ENCODE peak calls at places on chromosome 2, in seven cellular contexts. One of them, this sample, is unnamed.
A peak's percentile ranks its signal among the peaks of the same experiment; 100 is the strongest.

GRCh38 chr2:64831134-64831976 is 157.8 kb upstream of the SLC1A4 start:
- DNase-seq in NCI-H510A: no peak
- DNase-seq in activated CD4-positive, CD25-positive, alpha-beta regulatory T cell: peak; percentile 66
- DNase-seq in ovary: peak; percentile 54
- DNase-seq in activated CD4-positive, alpha-beta T cell treated with anti-CD3 and anti-CD28 coated beads, Interleukin-2, amount 50 U/mL, for 48 hours: peak; percentile 95
- DNase-seq in mucosa of descending colon: peak; percentile 89
- DNase-seq in coronary artery: peak; percentile 92
- DNase-seq in this sample: peak; percentile 27

GRCh38 chr2:74764429-74765272 is 69.3 kb upstream of the HK2 start:
- DNase-seq in NCI-H510A: no peak
- DNase-seq in activated CD4-positive, CD25-positive, alpha-beta regulatory T cell: no peak
- DNase-seq in ovary: no peak
- DNase-seq in activated CD4-positive, alpha-beta T cell treated with anti-CD3 and anti-CD28 coated beads, Interleukin-2, amount 50 U/mL, for 48 hours: no peak
- DNase-seq in mucosa of descending colon: no peak
- DNase-seq in coronary artery: no peak
- DNase-seq in this sample: no peak

GRCh38 chr2:118321436-118322100 is 233.3 kb downstream of the INSIG2 start:
- DNase-seq in NCI-H510A: no peak
- DNase-seq in activated CD4-positive, CD25-positive, alpha-beta regulatory T cell: no peak
- DNase-seq in ovary: no peak
- DNase-seq in activated CD4-positive, alpha-beta T cell treated with anti-CD3 and anti-CD28 coated beads, Interleukin-2, amount 50 U/mL, for 48 hours: no peak
- DNase-seq in mucosa of descending colon: peak; percentile 17
- DNase-seq in coronary artery: no peak
- DNase-seq in this sample: no peak

GRCh38 chr2:177872286-177872685 is 200.3 kb downstream of the PDE11A start:
- DNase-seq in NCI-H510A: no peak
- DNase-seq in activated CD4-positive, CD25-positive, alpha-beta regulatory T cell: no peak
- DNase-seq in ovary: no peak
- DNase-seq in activated CD4-positive, alpha-beta T cell treated with anti-CD3 and anti-CD28 coated beads, Interleukin-2, amount 50 U/mL, for 48 hours: no peak
- DNase-seq in mucosa of descending colon: no peak
- DNase-seq in coronary artery: no peak
- DNase-seq in this sample: no peak

GRCh38 chr2:40287201-40287600 is 164.7 kb downstream of the SLC8A1 start:
- DNase-seq in NCI-H510A: no peak
- DNase-seq in activated CD4-positive, CD25-positive, alpha-beta regulatory T cell: no peak
- DNase-seq in ovary: no peak
- DNase-seq in activated CD4-positive, alpha-beta T cell treated with anti-CD3 and anti-CD28 coated beads, Interleukin-2, amount 50 U/mL, for 48 hours: no peak
- DNase-seq in mucosa of descending colon: no peak
- DNase-seq in coronary artery: no peak
- DNase-seq in this sample: no peak

GRCh38 chr2:140362361-140362760 is 1582.2 kb upstream of the NXPH2 start:
- DNase-seq in NCI-H510A: no peak
- DNase-seq in activated CD4-positive, CD25-positive, alpha-beta regulatory T cell: no peak
- DNase-seq in ovary: no peak
- DNase-seq in activated CD4-positive, alpha-beta T cell treated with anti-CD3 and anti-CD28 coated beads, Interleukin-2, amount 50 U/mL, for 48 hours: no peak
- DNase-seq in mucosa of descending colon: no peak
- DNase-seq in coronary artery: no peak
- DNase-seq in this sample: no peak

GRCh38 chr2:82340578-82341053 is 2036.1 kb upstream of the LRRTM1 start:
- DNase-seq in NCI-H510A: no peak
- DNase-seq in activated CD4-positive, CD25-positive, alpha-beta regulatory T cell: no peak
- DNase-seq in ovary: no peak
- DNase-seq in activated CD4-positive, alpha-beta T cell treated with anti-CD3 and anti-CD28 coated beads, Interleukin-2, amount 50 U/mL, for 48 hours: no peak
- DNase-seq in mucosa of descending colon: no peak
- DNase-seq in coronary artery: no peak
- DNase-seq in this sample: no peak

GRCh38 chr2:234289789-234290188 is 207.1 kb downstream of the ARL4C start:
- DNase-seq in NCI-H510A: no peak
- DNase-seq in activated CD4-positive, CD25-positive, alpha-beta regulatory T cell: no peak
- DNase-seq in ovary: no peak
- DNase-seq in activated CD4-positive, alpha-beta T cell treated with anti-CD3 and anti-CD28 coated beads, Interleukin-2, amount 50 U/mL, for 48 hours: peak; percentile 60
- DNase-seq in mucosa of descending colon: no peak
- DNase-seq in coronary artery: no peak
- DNase-seq in this sample: no peak

GRCh38 chr2:72136349-72136748 is 11.3 kb downstream of the CYP26B1 start:
- DNase-seq in NCI-H510A: no peak
- DNase-seq in activated CD4-positive, CD25-positive, alpha-beta regulatory T cell: no peak
- DNase-seq in ovary: peak; percentile 12
- DNase-seq in activated CD4-positive, alpha-beta T cell treated with anti-CD3 and anti-CD28 coated beads, Interleukin-2, amount 50 U/mL, for 48 hours: no peak
- DNase-seq in mucosa of descending colon: no peak
- DNase-seq in coronary artery: no peak
- DNase-seq in this sample: no peak

GRCh38 chr2:112692914-112693313 is 27.9 kb upstream of the NT5DC4 start:
- DNase-seq in NCI-H510A: no peak
- DNase-seq in activated CD4-positive, CD25-positive, alpha-beta regulatory T cell: no peak
- DNase-seq in ovary: no peak
- DNase-seq in activated CD4-positive, alpha-beta T cell treated with anti-CD3 and anti-CD28 coated beads, Interleukin-2, amount 50 U/mL, for 48 hours: peak; percentile 70
- DNase-seq in mucosa of descending colon: no peak
- DNase-seq in coronary artery: no peak
- DNase-seq in this sample: no peak

GRCh38 chr2:113807634-113808196 is 51.3 kb upstream of the SLC35F5 start:
- DNase-seq in NCI-H510A: no peak
- DNase-seq in activated CD4-positive, CD25-positive, alpha-beta regulatory T cell: no peak
- DNase-seq in ovary: no peak
- DNase-seq in activated CD4-positive, alpha-beta T cell treated with anti-CD3 and anti-CD28 coated beads, Interleukin-2, amount 50 U/mL, for 48 hours: no peak
- DNase-seq in mucosa of descending colon: no peak
- DNase-seq in coronary artery: no peak
- DNase-seq in this sample: no peak

GRCh38 chr2:126863336-126864015 is 35.2 kb upstream of the TEX51 start:
- DNase-seq in NCI-H510A: no peak
- DNase-seq in activated CD4-positive, CD25-positive, alpha-beta regulatory T cell: no peak
- DNase-seq in ovary: no peak
- DNase-seq in activated CD4-positive, alpha-beta T cell treated with anti-CD3 and anti-CD28 coated beads, Interleukin-2, amount 50 U/mL, for 48 hours: no peak
- DNase-seq in mucosa of descending colon: no peak
- DNase-seq in coronary artery: peak; percentile 24
- DNase-seq in this sample: no peak

GRCh38 chr2:15943914-15944313 is 3.6 kb downstream of the MYCN start:
- DNase-seq in NCI-H510A: no peak
- DNase-seq in activated CD4-positive, CD25-positive, alpha-beta regulatory T cell: no peak
- DNase-seq in ovary: no peak
- DNase-seq in activated CD4-positive, alpha-beta T cell treated with anti-CD3 and anti-CD28 coated beads, Interleukin-2, amount 50 U/mL, for 48 hours: no peak
- DNase-seq in mucosa of descending colon: peak; percentile 64
- DNase-seq in coronary artery: no peak
- DNase-seq in this sample: no peak

GRCh38 chr2:135694711-135695110 is 46.9 kb upstream of the UBXN4 start:
- DNase-seq in NCI-H510A: no peak
- DNase-seq in activated CD4-positive, CD25-positive, alpha-beta regulatory T cell: no peak
- DNase-seq in ovary: no peak
- DNase-seq in activated CD4-positive, alpha-beta T cell treated with anti-CD3 and anti-CD28 coated beads, Interleukin-2, amount 50 U/mL, for 48 hours: no peak
- DNase-seq in mucosa of descending colon: no peak
- DNase-seq in coronary artery: no peak
- DNase-seq in this sample: no peak

GRCh38 chr2:86764661-86765307 is 25.9 kb downstream of the CD8A start:
- DNase-seq in NCI-H510A: no peak
- DNase-seq in activated CD4-positive, CD25-positive, alpha-beta regulatory T cell: no peak
- DNase-seq in ovary: no peak
- DNase-seq in activated CD4-positive, alpha-beta T cell treated with anti-CD3 and anti-CD28 coated beads, Interleukin-2, amount 50 U/mL, for 48 hours: no peak
- DNase-seq in mucosa of descending colon: peak; percentile 47
- DNase-seq in coronary artery: no peak
- DNase-seq in this sample: no peak

GRCh38 chr2:96240341-96241038 is 25.3 kb downstream of the TMEM127 start:
- DNase-seq in NCI-H510A: peak; percentile 62
- DNase-seq in activated CD4-positive, CD25-positive, alpha-beta regulatory T cell: no peak
- DNase-seq in ovary: no peak
- DNase-seq in activated CD4-positive, alpha-beta T cell treated with anti-CD3 and anti-CD28 coated beads, Interleukin-2, amount 50 U/mL, for 48 hours: no peak
- DNase-seq in mucosa of descending colon: no peak
- DNase-seq in coronary artery: no peak
- DNase-seq in this sample: no peak

GRCh38 chr2:46042207-46042637 is 255.0 kb upstream of the EPAS1 start:
- DNase-seq in NCI-H510A: no peak
- DNase-seq in activated CD4-positive, CD25-positive, alpha-beta regulatory T cell: no peak
- DNase-seq in ovary: no peak
- DNase-seq in activated CD4-positive, alpha-beta T cell treated with anti-CD3 and anti-CD28 coated beads, Interleukin-2, amount 50 U/mL, for 48 hours: no peak
- DNase-seq in mucosa of descending colon: no peak
- DNase-seq in coronary artery: no peak
- DNase-seq in this sample: no peak

GRCh38 chr2:1234731-1235308 is 178.4 kb upstream of the TPO start:
- DNase-seq in NCI-H510A: no peak
- DNase-seq in activated CD4-positive, CD25-positive, alpha-beta regulatory T cell: no peak
- DNase-seq in ovary: no peak
- DNase-seq in activated CD4-positive, alpha-beta T cell treated with anti-CD3 and anti-CD28 coated beads, Interleukin-2, amount 50 U/mL, for 48 hours: no peak
- DNase-seq in mucosa of descending colon: no peak
- DNase-seq in coronary artery: no peak
- DNase-seq in this sample: no peak

GRCh38 chr2:110961024-110961423 is 159.7 kb upstream of the BCL2L11 start:
- DNase-seq in NCI-H510A: no peak
- DNase-seq in activated CD4-positive, CD25-positive, alpha-beta regulatory T cell: no peak
- DNase-seq in ovary: no peak
- DNase-seq in activated CD4-positive, alpha-beta T cell treated with anti-CD3 and anti-CD28 coated beads, Interleukin-2, amount 50 U/mL, for 48 hours: no peak
- DNase-seq in mucosa of descending colon: no peak
- DNase-seq in coronary artery: no peak
- DNase-seq in this sample: no peak

GRCh38 chr2:36322108-36322507 is 33.5 kb upstream of the CRIM1 start:
- DNase-seq in NCI-H510A: no peak
- DNase-seq in activated CD4-positive, CD25-positive, alpha-beta regulatory T cell: no peak
- DNase-seq in ovary: no peak
- DNase-seq in activated CD4-positive, alpha-beta T cell treated with anti-CD3 and anti-CD28 coated beads, Interleukin-2, amount 50 U/mL, for 48 hours: no peak
- DNase-seq in mucosa of descending colon: peak; percentile 21
- DNase-seq in coronary artery: no peak
- DNase-seq in this sample: no peak

GRCh38 chr2:36667931-36668330 is 28.6 kb upstream of the VIT start:
- DNase-seq in NCI-H510A: no peak
- DNase-seq in activated CD4-positive, CD25-positive, alpha-beta regulatory T cell: no peak
- DNase-seq in ovary: no peak
- DNase-seq in activated CD4-positive, alpha-beta T cell treated with anti-CD3 and anti-CD28 coated beads, Interleukin-2, amount 50 U/mL, for 48 hours: no peak
- DNase-seq in mucosa of descending colon: no peak
- DNase-seq in coronary artery: no peak
- DNase-seq in this sample: no peak

GRCh38 chr2:31828891-31829290 is 181.9 kb downstream of the MEMO1 start:
- DNase-seq in NCI-H510A: no peak
- DNase-seq in activated CD4-positive, CD25-positive, alpha-beta regulatory T cell: no peak
- DNase-seq in ovary: no peak
- DNase-seq in activated CD4-positive, alpha-beta T cell treated with anti-CD3 and anti-CD28 coated beads, Interleukin-2, amount 50 U/mL, for 48 hours: no peak
- DNase-seq in mucosa of descending colon: no peak
- DNase-seq in coronary artery: no peak
- DNase-seq in this sample: no peak

GRCh38 chr2:101540518-101540917 is 65.6 kb upstream of the RFX8 start:
- DNase-seq in NCI-H510A: no peak
- DNase-seq in activated CD4-positive, CD25-positive, alpha-beta regulatory T cell: no peak
- DNase-seq in ovary: no peak
- DNase-seq in activated CD4-positive, alpha-beta T cell treated with anti-CD3 and anti-CD28 coated beads, Interleukin-2, amount 50 U/mL, for 48 hours: no peak
- DNase-seq in mucosa of descending colon: no peak
- DNase-seq in coronary artery: no peak
- DNase-seq in this sample: no peak

GRCh38 chr2:218393750-218394290 is 5.8 kb upstream of the CTDSP1 start:
- DNase-seq in NCI-H510A: no peak
- DNase-seq in activated CD4-positive, CD25-positive, alpha-beta regulatory T cell: no peak
- DNase-seq in ovary: no peak
- DNase-seq in activated CD4-positive, alpha-beta T cell treated with anti-CD3 and anti-CD28 coated beads, Interleukin-2, amount 50 U/mL, for 48 hours: no peak
- DNase-seq in mucosa of descending colon: peak; percentile 59
- DNase-seq in coronary artery: no peak
- DNase-seq in this sample: no peak

GRCh38 chr2:151878655-151879563 is 50.7 kb upstream of the ARL5A start:
- DNase-seq in NCI-H510A: no peak
- DNase-seq in activated CD4-positive, CD25-positive, alpha-beta regulatory T cell: no peak
- DNase-seq in ovary: no peak
- DNase-seq in activated CD4-positive, alpha-beta T cell treated with anti-CD3 and anti-CD28 coated beads, Interleukin-2, amount 50 U/mL, for 48 hours: no peak
- DNase-seq in mucosa of descending colon: no peak
- DNase-seq in coronary artery: no peak
- DNase-seq in this sample: no peak

GRCh38 chr2:219245148-219245898 is at the start of the genes GLB1L and STK16:
- DNase-seq in NCI-H510A: peak; percentile 81
- DNase-seq in activated CD4-positive, CD25-positive, alpha-beta regulatory T cell: peak; percentile 87
- DNase-seq in ovary: peak; percentile 98
- DNase-seq in activated CD4-positive, alpha-beta T cell treated with anti-CD3 and anti-CD28 coated beads, Interleukin-2, amount 50 U/mL, for 48 hours: peak; percentile 94
- DNase-seq in mucosa of descending colon: peak; percentile 97
- DNase-seq in coronary artery: peak; percentile 95
- DNase-seq in this sample: peak; percentile 77

GRCh38 chr2:96523659-96524481 is 12.7 kb upstream of the ARID5A start:
- DNase-seq in NCI-H510A: no peak
- DNase-seq in activated CD4-positive, CD25-positive, alpha-beta regulatory T cell: no peak
- DNase-seq in ovary: no peak
- DNase-seq in activated CD4-positive, alpha-beta T cell treated with anti-CD3 and anti-CD28 coated beads, Interleukin-2, amount 50 U/mL, for 48 hours: no peak
- DNase-seq in mucosa of descending colon: no peak
- DNase-seq in coronary artery: no peak
- DNase-seq in this sample: no peak

GRCh38 chr2:224442092-224442999 is 40.4 kb upstream of the FAM124B start:
- DNase-seq in NCI-H510A: no peak
- DNase-seq in activated CD4-positive, CD25-positive, alpha-beta regulatory T cell: no peak
- DNase-seq in ovary: no peak
- DNase-seq in activated CD4-positive, alpha-beta T cell treated with anti-CD3 and anti-CD28 coated beads, Interleukin-2, amount 50 U/mL, for 48 hours: peak; percentile 7
- DNase-seq in mucosa of descending colon: peak; percentile 25
- DNase-seq in coronary artery: no peak
- DNase-seq in this sample: no peak

GRCh38 chr2:237320801-237321563 is 93.0 kb downstream of the COL6A3 start:
- DNase-seq in NCI-H510A: no peak
- DNase-seq in activated CD4-positive, CD25-positive, alpha-beta regulatory T cell: no peak
- DNase-seq in ovary: no peak
- DNase-seq in activated CD4-positive, alpha-beta T cell treated with anti-CD3 and anti-CD28 coated beads, Interleukin-2, amount 50 U/mL, for 48 hours: no peak
- DNase-seq in mucosa of descending colon: peak; percentile 32
- DNase-seq in coronary artery: no peak
- DNase-seq in this sample: no peak

GRCh38 chr2:230695551-230695950 is 17.1 kb upstream of the CAB39 start:
- DNase-seq in NCI-H510A: no peak
- DNase-seq in activated CD4-positive, CD25-positive, alpha-beta regulatory T cell: no peak
- DNase-seq in ovary: no peak
- DNase-seq in activated CD4-positive, alpha-beta T cell treated with anti-CD3 and anti-CD28 coated beads, Interleukin-2, amount 50 U/mL, for 48 hours: no peak
- DNase-seq in mucosa of descending colon: no peak
- DNase-seq in coronary artery: no peak
- DNase-seq in this sample: no peak

GRCh38 chr2:239234826-239235175 is 166.0 kb downstream of the HDAC4 start:
- DNase-seq in NCI-H510A: no peak
- DNase-seq in activated CD4-positive, CD25-positive, alpha-beta regulatory T cell: no peak
- DNase-seq in ovary: no peak
- DNase-seq in activated CD4-positive, alpha-beta T cell treated with anti-CD3 and anti-CD28 coated beads, Interleukin-2, amount 50 U/mL, for 48 hours: no peak
- DNase-seq in mucosa of descending colon: no peak
- DNase-seq in coronary artery: peak; percentile 21
- DNase-seq in this sample: no peak